ENCODE peak calls at places on chromosomes 12 and 14, in five cellular contexts. R is activated B cell treated with CpG ODN at 0.5 μM for 24 hours, S is mesothelial cell of epicardium, T is B cell, D is left lung. O is an unnamed sample.

GRCh38 chr12:121980211-121980891 is 41.3 kb upstream of the BCL7A start:
- DNase-seq in R (no peak), S (no peak), T (peak), D (no peak), O (no peak)

GRCh38 chr12:116262741-116263140 is 14.8 kb downstream of the MED13L start:
- DNase-seq in R (no peak), S (no peak), T (no peak), D (no peak), O (no peak)

GRCh38 chr12:25155031-25155576 is 39.9 kb downstream of the DNAI7 start:
- DNase-seq in R (no peak), S (no peak), T (no peak), D (no peak), O (peak)

GRCh38 chr12:78087363-78087675 is 256.6 kb downstream of the NAV3 start:
- DNase-seq in R (no peak), S (no peak), T (no peak), D (no peak), O (no peak)

GRCh38 chr14:104268725-104269436 is 130.5 kb downstream of the KIF26A start:
- DNase-seq in R (no peak), S (no peak), T (peak), D (peak), O (no peak)

GRCh38 chr12:122859303-122860051 is 24.2 kb downstream of the HIP1R start:
- DNase-seq in R (no peak), S (no peak), T (no peak), D (no peak), O (no peak)

GRCh38 chr12:70154087-70154486 is 89.1 kb upstream of the CNOT2 start:
- DNase-seq in R (no peak), S (no peak), T (no peak), D (no peak), O (peak)

GRCh38 chr12:121102307-121102706 is 30.4 kb upstream of the P2RX7 start:
- DNase-seq in R (no peak), S (no peak), T (no peak), D (no peak), O (no peak)

GRCh38 chr12:50401383-50402155 is 884 bp downstream of the LARP4 start:
- DNase-seq in R (no peak), S (no peak), T (no peak), D (no peak), O (peak)

GRCh38 chr14:93747560-93747959 is 40.7 kb downstream of the PRIMA1 start:
- DNase-seq in R (no peak), S (no peak), T (no peak), D (no peak), O (no peak)

GRCh38 chr14:52263190-52263589 is 4.3 kb upstream of the PTGDR start:
- DNase-seq in R (no peak), S (no peak), T (no peak), D (no peak), O (no peak)

GRCh38 chr14:62436256-62436655 is 609.0 kb downstream of the KCNH5 start:
- DNase-seq in R (no peak), S (no peak), T (no peak), D (no peak), O (no peak)

GRCh38 chr12:71438670-71439361 is 782 bp upstream of the LGR5 start:
- DNase-seq in R (no peak), S (no peak), T (no peak), D (no peak), O (peak)

GRCh38 chr12:58633479-58633878 is 286.8 kb downstream of the LRIG3 start:
- DNase-seq in R (no peak), S (no peak), T (no peak), D (no peak), O (no peak)

GRCh38 chr12:20024194-20024593 is 344.1 kb upstream of the PDE3A start:
- DNase-seq in R (no peak), S (no peak), T (no peak), D (no peak), O (no peak)

GRCh38 chr12:52207895-52208294 is 16.1 kb upstream of the KRT80 start:
- DNase-seq in R (no peak), S (no peak), T (no peak), D (peak), O (peak)

GRCh38 chr12:103877934-103878510 is 37.0 kb upstream of the NT5DC3 start:
- DNase-seq in R (no peak), S (no peak), T (peak), D (no peak), O (peak)

GRCh38 chr12:122076743-122077495 is 1.6 kb upstream of the MLXIP start:
- DNase-seq in R (peak), S (no peak), T (peak), D (no peak), O (no peak)

GRCh38 chr12:108852674-108853073 is 4.7 kb downstream of the SSH1 start:
- DNase-seq in R (no peak), S (no peak), T (no peak), D (no peak), O (no peak)

GRCh38 chr12:2290516-2291065 is 237.8 kb downstream of the CACNA1C start:
- DNase-seq in R (no peak), S (no peak), T (peak), D (no peak), O (no peak)

GRCh38 chr14:26597136-26598080 is at the start of gene NOVA1:
- DNase-seq in R (no peak), S (peak), T (no peak), D (no peak), O (peak)

GRCh38 chr12:116673713-116674112 is 64.2 kb downstream of the SPRING1 start:
- DNase-seq in R (no peak), S (no peak), T (no peak), D (no peak), O (peak)

GRCh38 chr14:100435459-100435858 is 112.3 kb downstream of the SLC25A47 start:
- DNase-seq in R (no peak), S (no peak), T (no peak), D (no peak), O (no peak)

GRCh38 chr14:100851586-100851916 is 25.6 kb downstream of the MEG3 start:
- DNase-seq in R (no peak), S (no peak), T (no peak), D (no peak), O (no peak)

GRCh38 chr12:94427520-94428381 is 31.9 kb downstream of the CEP83 start:
- DNase-seq in R (no peak), S (no peak), T (no peak), D (peak), O (no peak)

GRCh38 chr12:32671930-32672785 is 6.9 kb upstream of the DNM1L start:
- DNase-seq in R (no peak), S (no peak), T (no peak), D (no peak), O (peak)

GRCh38 chr14:45222485-45223262 is 30.3 kb downstream of the MIS18BP1 start:
- DNase-seq in R (no peak), S (no peak), T (no peak), D (no peak), O (no peak)

GRCh38 chr12:46608431-46609280 is 217.1 kb downstream of the SLC38A4 start:
- DNase-seq in R (no peak), S (no peak), T (no peak), D (no peak), O (no peak)

GRCh38 chr14:77141592-77142288 is at the start of gene ZDHHC22:
- DNase-seq in R (no peak), S (no peak), T (no peak), D (no peak), O (no peak)

GRCh38 chr12:118166946-118167345 is 31.0 kb downstream of the PEBP1 start:
- DNase-seq in R (no peak), S (no peak), T (no peak), D (no peak), O (no peak)

GRCh38 chr14:63996575-63997220 is 143.9 kb downstream of the SYNE2 start:
- DNase-seq in R (no peak), S (no peak), T (no peak), D (no peak), O (peak)

GRCh38 chr14:24094839-24095195 is 706 bp downstream of the PCK2 start:
- DNase-seq in R (no peak), S (no peak), T (no peak), D (no peak), O (no peak)

GRCh38 chr12:96587691-96588090 is 98.3 kb downstream of the CFAP54 start:
- DNase-seq in R (no peak), S (no peak), T (no peak), D (no peak), O (no peak)

GRCh38 chr14:100202712-100203111 is 36.2 kb upstream of the YY1 start:
- DNase-seq in R (no peak), S (no peak), T (no peak), D (no peak), O (no peak)

GRCh38 chr14:32920696-32921276 is 17.9 kb upstream of the NPAS3 start:
- DNase-seq in R (no peak), S (no peak), T (no peak), D (no peak), O (no peak)

GRCh38 chr14:76117789-76118188 is 33.9 kb upstream of the GPATCH2L start:
- DNase-seq in R (no peak), S (no peak), T (no peak), D (no peak), O (no peak)

GRCh38 chr12:9115731-9116689 is at the start of gene A2M:
- DNase-seq in R (no peak), S (no peak), T (no peak), D (no peak), O (no peak)

GRCh38 chr14:102063092-102063807 is 23.6 kb downstream of the HSP90AA1 start:
- DNase-seq in R (peak), S (peak), T (peak), D (peak), O (peak)
- TF ChIP-seq CTCF in R (no peak), S (peak), T (peak), D (peak), O (peak)

GRCh38 chr14:81211844-81212243 is 8.9 kb downstream of the GTF2A1 start:
- DNase-seq in R (no peak), S (no peak), T (peak), D (no peak), O (peak)
- TF ChIP-seq CTCF in R (no peak), S (no peak), T (peak), D (no peak), O (peak)

GRCh38 chr12:124776126-124776513 is 87.5 kb downstream of the SCARB1 start:
- DNase-seq in R (no peak), S (no peak), T (no peak), D (no peak), O (no peak)

GRCh38 chr12:124774054-124774461 is 89.6 kb downstream of the SCARB1 start:
- DNase-seq in R (peak), S (no peak), T (peak), D (peak), O (no peak)

GRCh38 chr12:124771462-124772361 is 92.0 kb downstream of the SCARB1 start:
- DNase-seq in R (peak), S (peak), T (peak), D (peak), O (peak)

GRCh38 chr12:124772467-124773170 is 91.0 kb downstream of the SCARB1 start:
- DNase-seq in R (no peak), S (no peak), T (no peak), D (no peak), O (no peak)

DNA sequence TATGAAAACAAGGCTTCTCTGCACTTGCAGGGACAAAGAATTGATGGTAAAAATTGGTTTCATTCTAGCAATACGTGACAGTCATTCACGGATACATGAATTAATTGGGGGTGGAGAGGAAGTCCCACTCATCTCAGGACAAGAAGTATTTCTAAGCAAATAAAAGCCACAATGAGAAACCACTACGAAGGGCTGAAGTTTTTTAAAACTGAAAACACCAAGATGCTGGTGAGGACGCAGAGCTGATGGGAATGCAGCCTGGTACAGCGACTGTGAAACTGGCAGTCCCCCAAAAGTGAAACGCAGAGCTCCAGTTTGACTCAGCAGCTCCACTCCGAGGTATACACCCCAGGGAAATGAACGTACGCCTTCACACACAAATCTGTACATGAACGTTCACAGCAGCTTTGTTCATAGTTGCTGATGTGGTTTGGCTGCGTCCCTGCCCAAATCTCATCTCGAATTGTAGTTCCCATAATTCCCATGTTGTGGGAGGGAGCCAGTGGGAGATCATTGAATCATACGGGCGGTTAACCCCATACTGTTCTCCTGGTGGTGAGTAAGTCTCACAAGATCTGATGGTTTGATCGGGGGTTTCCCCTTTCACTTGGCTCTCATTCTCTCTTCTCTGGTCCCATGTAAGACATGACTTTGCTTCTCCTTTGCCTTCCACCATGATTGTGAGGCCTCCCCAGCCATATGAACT is 89.0 kb downstream of the SCARB1 start:
- DNase-seq in R (peak), S (no peak), T (peak), D (no peak), O (peak)
- TF ChIP-seq CTCF in R (no peak), S (no peak), T (no peak), D (no peak), O (no peak)

DNA sequence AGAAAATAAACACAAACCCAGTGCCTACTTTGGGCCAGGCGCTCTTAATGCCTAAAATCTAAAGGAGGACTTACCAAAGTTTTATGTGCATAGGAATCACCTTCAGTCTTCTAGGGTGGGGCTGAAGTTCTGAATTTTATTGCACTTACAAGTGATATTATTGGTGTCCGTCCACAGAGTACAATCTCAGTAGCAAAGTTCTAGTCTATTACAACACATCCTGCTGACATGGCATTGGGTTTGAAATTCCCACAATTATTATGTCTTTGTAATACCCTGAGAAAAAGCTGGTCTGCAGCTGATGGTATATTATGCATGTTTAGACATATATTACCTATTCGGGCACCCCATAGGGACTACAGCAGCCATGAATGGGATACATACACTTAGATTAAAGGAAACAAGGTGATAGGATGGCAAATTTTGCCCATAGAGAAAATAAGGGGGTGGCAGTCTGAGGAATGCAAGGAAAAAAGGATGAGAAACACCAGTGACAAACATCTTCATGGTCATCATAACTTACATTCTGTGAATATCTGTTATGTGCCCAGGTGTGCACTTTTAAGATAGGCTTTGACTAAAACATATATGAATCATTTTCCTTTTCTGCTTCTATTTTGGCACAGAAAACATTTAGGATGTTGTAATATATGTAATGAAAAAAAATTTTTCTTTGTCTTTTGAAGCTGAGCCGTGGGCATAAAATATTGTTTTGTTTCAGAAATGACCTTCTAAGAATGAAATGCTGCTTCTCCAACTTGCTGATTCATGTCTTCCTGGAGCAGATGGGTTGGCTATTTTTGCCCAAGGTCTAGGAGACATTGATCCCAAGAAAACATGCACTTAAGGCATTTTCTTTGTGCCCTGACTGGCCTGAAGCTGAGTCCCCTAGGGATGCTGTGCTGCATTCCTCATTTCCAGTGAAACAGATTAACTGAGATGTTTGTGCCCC is 27.2 kb upstream of the ALG10 start:
- DNase-seq in R (no peak), S (no peak), T (no peak), D (no peak), O (peak)
- TF ChIP-seq CTCF in R (no peak), S (no peak), T (no peak), D (no peak), O (no peak)

DNA sequence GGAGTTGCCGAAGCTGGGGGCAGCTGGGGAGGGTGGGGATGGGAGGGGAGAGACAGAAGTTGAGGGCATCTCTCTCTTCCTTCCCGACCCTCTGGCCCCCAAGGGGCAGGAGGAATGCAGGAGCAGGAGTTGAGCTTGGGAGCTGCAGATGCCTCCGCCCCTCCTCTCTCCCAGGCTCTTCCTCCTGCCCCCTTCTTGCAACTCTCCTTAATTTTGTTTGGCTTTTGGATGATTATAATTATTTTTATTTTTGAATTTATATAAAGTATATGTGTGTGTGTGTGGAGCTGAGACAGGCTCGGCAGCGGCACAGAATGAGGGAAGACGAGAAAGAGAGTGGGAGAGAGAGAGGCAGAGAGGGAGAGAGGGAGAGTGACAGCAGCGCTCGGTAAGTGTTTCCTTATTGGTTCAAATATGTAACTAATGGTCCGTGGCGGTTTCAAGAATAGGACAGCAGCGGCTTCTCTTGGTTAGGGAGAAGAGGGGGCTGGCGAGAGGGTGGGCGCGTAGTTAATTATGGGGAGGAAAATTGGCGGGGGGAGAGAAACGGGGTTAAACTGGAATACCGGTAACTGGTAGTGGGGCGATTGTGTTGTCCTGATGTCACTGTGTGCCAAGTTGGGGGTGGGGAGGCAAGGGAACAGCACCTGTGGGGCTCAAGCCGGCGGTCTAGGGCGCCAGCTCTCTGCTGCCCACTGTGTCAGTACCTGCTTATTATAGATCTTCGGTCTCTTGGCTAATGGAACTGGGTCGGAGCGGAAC is 8.4 kb downstream of the HOXC8 start:
- DNase-seq in R (no peak), S (no peak), T (no peak), D (no peak), O (no peak)
- TF ChIP-seq CTCF in R (no peak), S (no peak), T (no peak), D (no peak), O (no peak)

DNA sequence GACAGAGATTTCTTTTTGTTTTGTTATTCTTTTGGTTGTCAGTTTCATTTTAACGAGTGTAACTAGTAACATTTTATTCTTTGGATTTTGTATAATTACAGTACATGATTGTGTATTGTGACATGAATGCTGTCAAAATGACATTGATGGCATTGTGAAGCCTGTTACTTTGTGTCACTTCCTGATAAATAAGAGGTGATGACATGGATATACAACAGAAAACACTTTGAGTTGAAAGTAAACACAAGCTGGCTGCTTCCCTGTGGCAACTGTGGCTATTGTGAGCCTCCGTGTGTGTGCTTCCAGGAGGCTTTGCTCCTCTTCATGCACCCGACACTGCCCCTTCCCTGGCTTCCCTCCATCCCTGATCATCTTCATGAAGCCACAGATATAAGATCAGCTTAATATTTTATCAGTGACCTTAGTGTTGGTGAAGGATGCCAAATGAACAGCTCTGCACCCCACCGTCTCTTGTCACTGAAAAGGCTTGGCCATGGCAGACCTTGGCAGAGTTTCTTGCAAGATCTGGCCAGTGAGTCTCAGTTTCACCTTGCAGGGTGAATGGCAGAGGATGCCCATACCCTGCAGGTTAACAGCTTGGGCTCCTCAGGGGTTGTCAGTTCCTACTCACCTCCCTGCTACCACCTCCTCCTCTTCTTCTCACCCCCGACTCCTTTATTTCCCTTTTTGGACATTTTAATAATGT is 191.9 kb downstream of the EPS8 start:
- DNase-seq in R (no peak), S (no peak), T (no peak), D (no peak), O (no peak)
- TF ChIP-seq CTCF in R (no peak), S (no peak), T (no peak), D (no peak), O (no peak)